ENCODE peak calls at places on chromosome 14, in ten cellular contexts. T is transverse colon, W is HCT116, N is suprapubic skin, I is upper lobe of left lung, R is endothelial cell of umbilical vein, F is breast epithelium, X is GM12891, L is stomach, U is prostate gland. G is an unnamed sample.

GRCh38 chr14:95056476-95056875 is 100.9 kb downstream of the DICER1 start:
- DNase-seq in T (no peak), W (no peak), N (no peak), I (peak; percentile 73), R (no peak), F (peak; percentile 64), X (no peak), L (peak; percentile 57), U (peak; percentile 47), G (peak; percentile 61)

GRCh38 chr14:68270342-68270741 is 450.8 kb downstream of the RAD51B start:
- DNase-seq in T (no peak), W (no peak), N (no peak), I (no peak), R (no peak), F (no peak), X (no peak), L (no peak), U (no peak), G (no peak)

GRCh38 chr14:65961004-65961403 is 525.2 kb upstream of the CCDC196 start:
- DNase-seq in T (peak; percentile 68), W (peak; percentile 24), N (no peak), I (no peak), R (peak; percentile 39), F (no peak), X (peak; percentile 31), L (peak; percentile 44), U (no peak), G (no peak)

GRCh38 chr14:94540031-94540794 is 21.0 kb upstream of the SERPINA4 start:
- DNase-seq in T (no peak), W (no peak), N (no peak), I (no peak), R (peak; percentile 43), F (no peak), X (no peak), L (no peak), U (no peak), G (no peak)

GRCh38 chr14:78010688-78011087 is 159.5 kb upstream of the NRXN3 start:
- DNase-seq in T (no peak), W (no peak), N (no peak), I (no peak), R (no peak), F (no peak), X (no peak), L (no peak), U (no peak), G (no peak)

GRCh38 chr14:75128596-75128990 is 1.7 kb upstream of the NEK9 start:
- DNase-seq in T (no peak), W (no peak), N (no peak), I (no peak), R (no peak), F (no peak), X (no peak), L (no peak), U (no peak), G (no peak)

GRCh38 chr14:91383439-91383838 is 34.2 kb downstream of the CCDC88C start:
- DNase-seq in T (no peak), W (no peak), N (no peak), I (no peak), R (no peak), F (no peak), X (no peak), L (no peak), U (peak; percentile 86), G (no peak)

GRCh38 chr14:29220077-29220476 is 453.5 kb downstream of the FOXG1 start:
- DNase-seq in T (no peak), W (no peak), N (no peak), I (no peak), R (no peak), F (no peak), X (no peak), L (no peak), U (no peak), G (no peak)

GRCh38 chr14:102928412-102929348 is 6.2 kb downstream of the AMN start:
- DNase-seq in T (peak; percentile 96), W (peak; percentile 52), N (peak; percentile 86), I (peak; percentile 94), R (peak; percentile 24), F (no peak), X (peak; percentile 87), L (peak; percentile 87), U (peak; percentile 64), G (no peak)
- TF ChIP-seq POLR2AphosphoS5 in T (peak; percentile 39), W (peak; percentile 53), N (no peak), I (peak; percentile 30), R (peak; percentile 21), F (no peak), X (no peak), L (peak; percentile 74), U (peak; percentile 13), G (no peak)

GRCh38 chr14:55411426-55412389 is at the start of gene ATG14:
- DNase-seq in T (peak; percentile 85), W (peak; percentile 57), N (peak; percentile 92), I (peak; percentile 92), R (peak; percentile 90), F (peak; percentile 78), X (peak; percentile 87), L (peak; percentile 82), U (peak; percentile 89), G (peak; percentile 92)
- TF ChIP-seq POLR2A in T (peak; percentile 63), W (no peak), N (peak; percentile 71), I (no peak), R (no peak), F (peak; percentile 53), X (peak; percentile 65), L (no peak), U (peak; percentile 67), G (no peak)

GRCh38 chr14:102731101-102731870 is 46.0 kb upstream of the TRAF3 start:
- DNase-seq in T (no peak), W (no peak), N (no peak), I (no peak), R (no peak), F (no peak), X (no peak), L (no peak), U (no peak), G (no peak)
- TF ChIP-seq POLR2AphosphoS5 in T (no peak), W (no peak), N (no peak), I (no peak), R (no peak), F (no peak), X (no peak), L (no peak), U (no peak), G (no peak)

GRCh38 chr14:76708771-76709170 is 52.5 kb upstream of the VASH1 start:
- DNase-seq in T (no peak), W (no peak), N (no peak), I (no peak), R (no peak), F (no peak), X (no peak), L (no peak), U (no peak), G (no peak)

GRCh38 chr14:76705214-76705613 is 56.1 kb upstream of the VASH1 start:
- DNase-seq in T (no peak), W (no peak), N (no peak), I (no peak), R (no peak), F (no peak), X (no peak), L (no peak), U (no peak), G (no peak)

GRCh38 chr14:76710093-76711010 is 50.9 kb upstream of the VASH1 start:
- DNase-seq in T (no peak), W (peak; percentile 24), N (no peak), I (no peak), R (peak; percentile 63), F (no peak), X (no peak), L (no peak), U (no peak), G (no peak)

GRCh38 chr14:76706811-76707210 is 54.5 kb upstream of the VASH1 start:
- DNase-seq in T (no peak), W (no peak), N (no peak), I (peak; percentile 79), R (no peak), F (no peak), X (no peak), L (no peak), U (no peak), G (no peak)

GRCh38 chr14:76708028-76708427 is 53.2 kb upstream of the VASH1 start:
- DNase-seq in T (no peak), W (no peak), N (no peak), I (no peak), R (no peak), F (no peak), X (no peak), L (no peak), U (no peak), G (no peak)
- TF ChIP-seq POLR2A in T (no peak), W (no peak), N (no peak), I (no peak), R (no peak), F (no peak), X (no peak), L (no peak), U (no peak), G (no peak)

DNA sequence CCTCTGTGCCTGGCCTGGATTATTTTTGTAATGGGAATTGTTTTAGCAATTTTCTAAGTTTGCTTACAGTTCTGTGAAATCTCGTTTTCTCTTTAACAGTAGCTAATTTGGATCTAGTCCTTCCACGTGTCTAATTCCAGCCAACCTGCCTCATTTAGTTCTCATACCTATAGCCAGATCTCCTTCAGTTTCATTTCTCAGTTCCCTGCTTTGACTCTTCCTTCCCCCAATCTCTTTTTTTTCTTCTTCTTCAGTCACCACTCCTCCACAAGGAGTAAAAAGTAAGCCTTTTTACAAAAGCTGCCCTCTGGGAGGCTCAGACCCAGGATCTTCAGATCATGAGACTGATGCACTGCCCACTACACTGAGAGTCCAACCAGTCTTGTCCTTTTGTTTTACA is 1.4 kb downstream of the THTPA start:
- DNase-seq in T (no peak), W (no peak), N (no peak), I (no peak), R (no peak), F (no peak), X (no peak), L (no peak), U (no peak), G (no peak)
- TF ChIP-seq POLR2AphosphoS5 in T (no peak), W (no peak), N (no peak), I (no peak), R (no peak), F (no peak), X (no peak), L (no peak), U (no peak), G (no peak)

GRCh38 chr14:105020815-105021655 is at the start of gene CDCA4:
- DNase-seq in T (peak; percentile 97), W (peak; percentile 89), N (peak; percentile 97), I (peak; percentile 100), R (peak; percentile 96), F (peak; percentile 96), X (peak; percentile 98), L (peak; percentile 99), U (peak; percentile 97), G (peak; percentile 98)
- TF ChIP-seq POLR2A in T (peak; percentile 85), W (no peak), N (peak; percentile 33), I (no peak), R (peak; percentile 80), F (peak; percentile 68), X (peak; percentile 79), L (no peak), U (peak; percentile 92), G (peak; percentile 84)